ENCODE peak calls at places on chromosome 9, in five cellular contexts. M is OCI-LY7; C is CD8-positive, alpha-beta T cell; V is PC-9; S is MM.1S. K is an unnamed sample. For H3K36me3, the result is how much of the 10 kb centered on the place peaks cover.

GRCh38 chr9:77194423-77194822 is 17.1 kb downstream of the VPS13A start:
- DNase-seq in M (no peak), C (no peak), V (no peak), S (no peak), K (no peak)

GRCh38 chr9:37503736-37504135 is 18.0 kb downstream of the POLR1E start:
- DNase-seq in M (no peak), C (peak), V (no peak), S (no peak), K (no peak)

GRCh38 chr9:97220894-97221477 is 86.5 kb upstream of the CCDC180 start:
- DNase-seq in M (no peak), C (no peak), V (no peak), S (no peak), K (no peak)

GRCh38 chr9:100575765-100576368 is 2.0 kb upstream of the CAVIN4 start:
- DNase-seq in M (no peak), C (no peak), V (peak), S (no peak), K (peak)

GRCh38 chr9:26205316-26205715 is 527.1 kb upstream of the TUSC1 start:
- DNase-seq in M (no peak), C (no peak), V (no peak), S (no peak), K (no peak)

GRCh38 chr9:107246259-107247254 is 36.5 kb upstream of the RAD23B start:
- DNase-seq in M (peak), C (no peak), V (no peak), S (no peak), K (no peak)

GRCh38 chr9:77011973-77012817 is 7.3 kb upstream of the FOXB2 start:
- DNase-seq in M (peak), C (peak), V (no peak), S (peak), K (no peak)

GRCh38 chr9:93459432-93459847 is 6.1 kb upstream of the FAM120AOS start:
- DNase-seq in M (peak), C (no peak), V (no peak), S (no peak), K (no peak)

GRCh38 chr9:104386020-104386419 is 118.0 kb upstream of the OR13F1 start:
- DNase-seq in M (no peak), C (no peak), V (no peak), S (no peak), K (no peak)

GRCh38 chr9:109098221-109098959 is 21.4 kb downstream of the TMEM245 start:
- DNase-seq in M (no peak), C (no peak), V (peak), S (no peak), K (peak)

GRCh38 chr9:86720893-86721698 is 226.2 kb downstream of the GAS1 start:
- DNase-seq in M (no peak), C (no peak), V (peak), S (no peak), K (no peak)
- H3K4me3 ChIP-seq in M (no peak), C (no peak), V (peak), S (no peak), K (no peak)

GRCh38 chr9:32581512-32582143 is 8.7 kb upstream of the NDUFB6 start:
- DNase-seq in M (peak), C (peak), V (peak), S (peak), K (no peak)
- TF ChIP-seq CTCF in M (peak), C (peak), V (peak), S (peak), K (peak)

DNA sequence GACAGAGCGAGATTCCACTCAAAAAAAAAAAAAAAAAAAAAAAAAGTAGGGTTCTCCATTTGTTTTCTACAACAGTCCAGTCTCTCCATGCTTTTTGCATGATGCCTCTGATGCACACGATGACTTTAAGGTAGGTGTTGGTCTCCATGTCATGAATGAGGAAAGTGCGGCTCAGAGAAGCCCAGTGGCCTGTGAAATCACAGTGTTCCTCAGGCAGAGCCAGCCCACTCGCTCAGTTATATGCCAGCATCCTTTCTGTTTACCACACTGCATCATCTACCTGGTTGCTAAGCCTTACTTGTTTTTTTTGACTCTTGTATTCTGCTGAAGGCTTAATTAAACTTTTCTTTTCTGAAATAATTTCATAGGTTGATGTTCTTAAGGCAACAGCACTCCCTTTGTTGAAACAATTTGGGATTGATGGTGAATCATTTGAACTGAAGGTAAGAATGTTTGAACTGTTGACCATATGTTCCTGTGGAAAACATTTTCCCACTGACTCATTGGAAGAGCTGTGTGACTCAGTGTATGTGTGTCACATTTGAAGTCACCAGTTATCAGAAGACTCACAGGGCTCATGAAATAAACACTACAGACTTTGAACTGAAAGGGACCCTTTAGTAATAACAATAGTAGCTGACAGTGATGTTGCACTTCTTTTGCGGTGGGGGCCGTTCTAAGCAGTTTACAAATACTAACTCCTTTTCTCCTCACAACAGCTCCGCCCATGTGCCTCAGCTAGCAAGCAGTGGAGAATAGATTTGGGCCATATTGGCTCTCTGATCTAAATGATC is 40.2 kb downstream of the RCL1 start:
- DNase-seq in M (no peak), C (no peak), V (peak), S (no peak), K (peak)
- H3K36me3 ChIP-seq in M (half or more), C (under half), V (under half), S (under half), K (under half)

DNA sequence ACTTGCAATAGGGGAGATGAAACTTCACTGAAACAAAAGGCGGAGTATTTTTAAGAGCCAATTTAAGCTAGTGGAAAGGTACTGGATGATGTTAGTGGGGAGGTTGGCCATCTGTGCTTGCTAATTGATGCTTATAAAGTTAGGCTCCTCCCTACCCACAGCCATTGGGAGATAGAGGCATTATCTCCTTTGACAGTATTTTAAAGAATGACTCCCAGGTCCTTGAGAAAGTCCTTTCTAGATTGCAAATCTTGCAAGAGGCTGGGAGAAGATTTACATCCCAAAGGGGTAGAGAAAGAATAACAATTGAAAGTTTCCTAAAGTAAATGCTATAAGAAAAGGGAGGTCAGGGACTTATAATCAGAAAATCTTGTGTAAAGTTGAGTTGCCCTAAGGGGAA is 282.6 kb downstream of the BRINP1 start:
- DNase-seq in M (no peak), C (no peak), V (no peak), S (no peak), K (no peak)
- H3K4me3 ChIP-seq in M (no peak), C (no peak), V (no peak), S (no peak), K (no peak)

DNA sequence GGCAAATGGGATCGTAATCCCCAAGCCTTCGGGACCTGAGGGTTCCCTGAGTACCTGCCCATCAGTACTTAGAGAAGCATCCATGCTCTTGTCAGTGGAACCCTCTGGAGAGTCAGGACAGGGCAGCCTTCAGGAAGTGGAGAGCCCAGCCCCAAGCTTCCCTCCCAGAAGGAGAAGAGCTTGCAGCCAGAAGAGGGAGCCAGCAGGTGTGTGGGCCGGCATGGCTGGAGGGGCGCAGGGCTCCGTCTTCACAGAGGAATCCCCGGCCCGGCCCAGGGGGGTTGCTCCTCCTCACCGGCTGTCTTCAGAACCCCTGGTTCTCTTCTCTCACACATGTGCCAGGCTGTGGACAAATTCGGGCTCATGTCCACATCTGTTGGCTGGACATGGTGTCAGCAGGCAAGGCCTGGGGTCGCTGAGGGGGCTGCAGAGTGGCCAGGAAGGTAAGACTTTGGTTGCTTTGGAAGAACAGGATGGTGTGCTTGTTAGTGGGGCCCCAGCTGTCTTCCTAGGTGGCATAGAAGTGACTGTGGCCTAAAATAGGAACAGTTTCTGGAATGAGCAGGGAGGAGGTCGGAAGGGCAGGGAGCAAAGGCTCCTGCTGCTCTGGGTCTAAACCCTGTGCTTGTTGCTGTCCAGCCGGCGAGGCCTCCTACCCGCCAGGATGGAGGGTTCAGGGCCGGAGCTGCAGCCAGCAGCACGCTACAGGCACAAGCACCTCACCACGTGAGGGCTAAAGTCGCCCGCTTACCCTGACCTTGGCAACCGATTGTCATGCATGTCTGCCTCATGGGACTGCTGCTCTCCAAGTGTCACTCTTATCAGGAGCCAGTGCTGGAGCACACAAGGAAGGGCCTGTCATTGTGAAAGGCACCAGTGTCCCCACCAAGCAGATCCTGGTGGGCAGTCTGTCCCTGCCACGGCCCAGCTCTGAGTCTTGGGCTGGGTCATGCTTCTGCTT is 58.7 kb upstream of the RXRA start:
- DNase-seq in M (no peak), C (no peak), V (no peak), S (peak), K (no peak)
- TF ChIP-seq CTCF in M (peak), C (no peak), V (no peak), S (no peak), K (peak)

DNA sequence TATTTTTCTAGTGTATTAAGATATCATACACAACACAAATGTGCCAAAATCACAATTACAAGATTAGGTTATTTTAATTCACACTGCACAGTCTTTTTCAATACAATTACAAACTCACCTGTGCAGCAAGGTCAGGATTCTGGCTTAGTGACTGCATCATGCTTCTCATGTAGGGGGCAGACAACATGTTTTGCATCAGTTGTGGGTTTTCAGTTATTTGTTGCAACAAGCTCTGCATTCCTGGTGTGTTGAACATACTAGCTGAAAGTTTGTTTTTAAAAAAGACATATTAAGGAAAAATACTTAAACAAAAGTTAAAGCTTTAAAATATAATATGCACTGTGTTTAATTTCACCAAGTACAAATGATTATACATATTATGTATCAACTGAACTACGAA is 38.7 kb downstream of the UBQLN1 start:
- DNase-seq in M (no peak), C (no peak), V (no peak), S (no peak), K (no peak)
- H3K36me3 ChIP-seq in M (half or more), C (under half), V (under half), S (under half), K (under half)

GRCh38 chr9:121369595-121370265 is at the start of gene STOM:
- DNase-seq in M (no peak), C (peak), V (no peak), S (peak), K (peak)

GRCh38 chr9:121363586-121363961 is 6.5 kb downstream of the STOM start:
- DNase-seq in M (no peak), C (no peak), V (no peak), S (no peak), K (no peak)

GRCh38 chr9:121371495-121371911 is 1.5 kb upstream of the STOM start:
- DNase-seq in M (no peak), C (no peak), V (no peak), S (no peak), K (no peak)

GRCh38 chr9:121372239-121372562 is 2.2 kb upstream of the STOM start:
- DNase-seq in M (no peak), C (no peak), V (no peak), S (no peak), K (no peak)

DNA sequence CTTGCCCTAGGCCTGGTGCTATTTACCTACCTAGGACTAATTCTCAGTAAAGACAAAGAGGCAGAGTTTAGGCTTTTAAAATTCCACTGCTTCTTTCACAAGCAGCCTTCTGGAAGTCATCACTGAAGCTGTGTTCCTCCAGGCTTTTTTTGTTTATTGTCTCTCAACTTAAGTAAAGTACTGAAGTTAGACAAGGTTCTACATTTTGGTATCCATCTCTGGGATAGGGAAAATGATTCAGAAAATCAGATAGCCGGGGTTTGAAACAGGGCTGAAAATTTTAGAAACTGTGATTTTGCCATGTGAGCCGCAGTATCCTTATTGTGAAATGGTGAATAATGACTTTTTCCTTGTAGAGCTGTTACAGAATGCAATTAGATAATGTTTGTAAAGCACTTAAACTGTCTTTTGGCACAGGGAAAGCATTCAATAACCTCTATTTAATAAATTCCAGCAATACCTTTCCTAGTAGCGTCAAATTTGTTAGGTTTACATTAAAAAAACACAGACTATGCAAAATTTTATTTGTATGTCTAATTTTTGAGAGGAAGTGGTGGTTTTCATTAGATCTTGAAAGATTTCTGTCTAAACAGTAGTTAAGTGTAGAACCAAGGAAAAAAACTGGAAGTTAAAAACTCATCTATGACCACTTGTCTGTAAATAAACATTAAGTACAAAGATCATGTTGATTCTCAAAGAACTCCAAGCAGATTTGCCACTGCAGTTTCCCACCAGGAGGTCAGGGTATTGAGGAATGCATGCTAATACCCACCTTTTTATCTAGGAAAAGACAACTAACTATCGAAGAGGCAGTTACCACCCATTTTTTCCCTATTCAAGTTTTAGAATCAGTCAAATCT is 2.2 kb downstream of the STOM start:
- DNase-seq in M (no peak), C (no peak), V (no peak), S (no peak), K (peak)
- H3K4me3 ChIP-seq in M (no peak), C (peak), V (no peak), S (no peak), K (peak)

GRCh38 chr9:98720402-98720801 is 11.7 kb upstream of the GABBR2 start:
- DNase-seq in M (no peak), C (no peak), V (no peak), S (no peak), K (no peak)
- TF ChIP-seq CTCF in M (no peak), C (no peak), V (no peak), S (no peak), K (no peak)

GRCh38 chr9:134787601-134788531 is 92.7 kb upstream of the FCN2 start:
- DNase-seq in M (no peak), C (no peak), V (no peak), S (no peak), K (no peak)

GRCh38 chr9:134784612-134785305 is 95.9 kb upstream of the FCN2 start:
- DNase-seq in M (no peak), C (no peak), V (no peak), S (no peak), K (no peak)

GRCh38 chr9:134783699-134784039 is 96.9 kb upstream of the FCN2 start:
- DNase-seq in M (no peak), C (no peak), V (no peak), S (no peak), K (no peak)

GRCh38 chr9:134782921-134783698 is 97.5 kb upstream of the FCN2 start:
- DNase-seq in M (peak), C (no peak), V (no peak), S (no peak), K (no peak)

DNA sequence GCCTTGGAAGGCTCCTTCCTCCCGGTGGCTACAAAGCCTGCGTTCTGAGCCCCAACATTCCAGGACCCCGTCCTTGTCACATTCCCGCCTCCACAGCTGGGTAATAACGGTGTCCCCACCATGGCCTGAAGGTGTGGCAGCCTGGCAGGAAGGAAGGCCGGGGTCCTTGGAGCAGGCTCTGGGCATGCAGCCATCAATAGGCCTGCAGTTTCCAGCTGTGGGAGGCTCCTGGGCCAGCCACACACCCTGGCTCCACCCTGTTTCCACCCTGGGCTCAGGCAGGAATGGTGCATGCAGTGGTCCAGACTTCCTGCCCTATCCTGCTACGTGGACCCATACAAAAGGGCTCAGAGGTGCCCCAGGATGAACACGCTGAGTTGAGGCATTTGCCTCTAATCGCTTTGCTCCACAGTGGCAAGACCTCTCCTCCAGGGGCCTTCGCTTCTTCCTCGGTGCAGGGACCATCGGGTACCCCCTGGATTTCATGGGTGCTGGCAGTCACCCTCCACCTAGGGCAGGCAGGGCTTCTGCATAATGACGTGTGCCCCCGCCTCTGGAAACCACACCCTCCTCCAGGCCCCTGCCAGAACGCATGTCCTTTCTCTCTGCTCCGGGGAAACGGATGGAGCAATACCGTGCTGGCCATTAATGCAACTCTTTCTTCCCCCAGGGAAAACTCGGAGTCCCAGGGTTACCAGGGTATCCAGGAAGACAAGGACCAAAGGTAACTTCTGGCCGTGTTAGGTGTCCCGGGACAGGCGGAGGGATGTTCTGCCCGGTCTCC is 95.1 kb upstream of the FCN2 start:
- DNase-seq in M (no peak), C (no peak), V (no peak), S (no peak), K (no peak)
- H3K36me3 ChIP-seq in M (under half), C (under half), V (under half), S (under half), K (half or more)

DNA sequence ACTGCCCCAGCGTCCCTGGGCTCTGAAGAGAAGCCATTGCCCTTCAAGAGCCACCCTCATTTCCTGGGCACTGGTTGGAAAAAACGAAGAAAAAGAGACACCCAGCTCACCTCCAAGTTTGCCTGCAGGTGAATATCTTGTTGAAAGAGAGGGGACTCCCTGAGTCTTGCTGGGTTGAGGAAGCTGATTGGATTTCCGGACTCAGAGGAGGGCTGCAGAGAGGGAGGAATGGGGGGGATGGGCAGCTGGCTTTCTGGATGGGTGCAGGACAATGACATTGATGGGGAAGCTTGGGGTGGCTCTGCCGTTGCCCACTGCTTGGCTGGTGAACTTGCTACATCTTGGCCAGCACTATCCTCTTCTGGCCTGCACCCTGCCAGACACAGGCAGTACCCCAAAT is 31.0 kb upstream of the IER5L start:
- DNase-seq in M (no peak), C (no peak), V (no peak), S (no peak), K (no peak)
- H3K4me3 ChIP-seq in M (no peak), C (peak), V (no peak), S (no peak), K (no peak)

K was measured in BJ.